ENCODE peak calls at places on chromosomes 12 and 14, in seven cellular contexts. C is activated CD4-positive, CD25-positive, alpha-beta regulatory T cell treated with anti-CD3 and anti-CD28 coated beads, Interleukin-2, amount 50 U/mL, for 72 hours; B is stimulated activated CD8-positive, alpha-beta memory T cell treated with anti-CD3 and anti-CD28 coated beads, Interleukin-15, amount 100 ng/mL, for 24 hours; I is SK-N-DZ; E is KG1; X is HTR-8/SVneo; F is CD4-positive, alpha-beta T cell. V is an unnamed sample.

GRCh38 chr14:63896278-63896720 is 43.5 kb downstream of the SYNE2 start:
- DNase-seq in I (no peak), X (peak), E (no peak), C (no peak), F (no peak), B (no peak), V (peak)

GRCh38 chr14:94686511-94687160 is 74.4 kb downstream of the SERPINA3 start:
- DNase-seq in E (no peak), C (no peak), F (no peak), X (no peak), B (no peak), I (no peak), V (no peak)

GRCh38 chr14:83779266-83779665 is 1750.7 kb upstream of the FLRT2 start:
- DNase-seq in F (no peak), E (no peak), I (no peak), C (no peak), B (no peak), X (peak), V (peak)

GRCh38 chr14:89143595-89143994 is 273.4 kb downstream of the FOXN3 start:
- DNase-seq in C (no peak), E (no peak), B (no peak), F (no peak), I (no peak), X (no peak), V (no peak)

GRCh38 chr14:94174622-94175402 is 690 bp downstream of the PPP4R4 start:
- DNase-seq in F (no peak), E (no peak), C (no peak), B (no peak), X (no peak), I (peak), V (no peak)

GRCh38 chr12:115872919-115873357 is 404.6 kb downstream of the MED13L start:
- DNase-seq in F (no peak), C (no peak), B (no peak), E (no peak), I (no peak), X (no peak), V (peak)

GRCh38 chr12:48696626-48697025 is 14.6 kb upstream of the KANSL2 start:
- DNase-seq in I (no peak), X (no peak), E (no peak), C (no peak), B (no peak), F (no peak), V (no peak)

GRCh38 chr14:74324945-74325361 is 22.2 kb upstream of the ABCD4 start:
- DNase-seq in C (no peak), F (no peak), B (no peak), E (no peak), X (peak), I (peak), V (peak)

GRCh38 chr12:16612647-16613046 is 6.7 kb upstream of the LMO3 start:
- DNase-seq in X (no peak), B (no peak), F (no peak), I (no peak), C (no peak), E (no peak), V (peak)

GRCh38 chr12:54018608-54018984 is 9.6 kb upstream of the HOXC6 start:
- DNase-seq in I (no peak), C (no peak), E (no peak), F (no peak), X (no peak), B (no peak), V (peak)

GRCh38 chr14:71403673-71404072 is 496.4 kb downstream of the PCNX1 start:
- DNase-seq in C (no peak), B (no peak), I (peak), E (no peak), X (peak), F (no peak), V (peak)

GRCh38 chr12:109178532-109178931 is 62.1 kb downstream of the ACACB start:
- DNase-seq in C (no peak), X (no peak), F (no peak), I (no peak), E (no peak), B (no peak), V (no peak)

GRCh38 chr14:64929003-64929337 is 13.6 kb downstream of the GPX2 start:
- DNase-seq in C (no peak), F (no peak), E (no peak), X (no peak), B (no peak), I (no peak), V (no peak)

GRCh38 chr14:76773188-76773885 is 12.1 kb downstream of the VASH1 start:
- DNase-seq in B (no peak), C (no peak), X (peak), I (no peak), E (no peak), F (no peak), V (peak)

GRCh38 chr14:34297786-34298520 is 164.1 kb downstream of the SPTSSA start:
- DNase-seq in C (no peak), B (no peak), X (no peak), I (no peak), F (no peak), E (no peak), V (peak)

GRCh38 chr14:27242874-27243273 is 645.0 kb upstream of the NOVA1 start:
- DNase-seq in F (no peak), C (no peak), I (no peak), E (no peak), B (no peak), X (no peak), V (no peak)

GRCh38 chr12:83335748-83336147 is 649.0 kb downstream of the TMTC2 start:
- DNase-seq in F (no peak), E (no peak), C (no peak), I (no peak), B (no peak), X (no peak), V (no peak)

GRCh38 chr14:72451081-72451972 is 442.6 kb downstream of the DPF3 start:
- DNase-seq in F (peak), X (no peak), C (peak), E (peak), I (no peak), B (no peak), V (peak)

GRCh38 chr12:31368666-31369361 is 42.9 kb upstream of the SINHCAF start:
- DNase-seq in C (no peak), I (peak), F (no peak), B (no peak), E (no peak), X (no peak), V (no peak)

GRCh38 chr14:68147331-68147730 is 327.8 kb downstream of the RAD51B start:
- DNase-seq in I (no peak), E (no peak), F (no peak), X (no peak), C (no peak), B (no peak), V (peak)

GRCh38 chr12:11576104-11576503 is 73.4 kb upstream of the ETV6 start:
- DNase-seq in F (no peak), I (no peak), E (no peak), B (no peak), X (no peak), C (no peak), V (peak)

GRCh38 chr14:89386214-89386886 is 30.7 kb downstream of the FOXN3 start:
- DNase-seq in E (no peak), B (no peak), F (no peak), I (no peak), X (no peak), C (no peak), V (peak)

GRCh38 chr12:127548123-127548553 is 718.8 kb upstream of the TMEM132C start:
- DNase-seq in E (no peak), I (no peak), B (no peak), C (no peak), X (no peak), F (no peak), V (peak)

GRCh38 chr12:28622416-28622815 is 432.2 kb downstream of the CCDC91 start:
- DNase-seq in F (no peak), E (no peak), I (no peak), C (no peak), X (no peak), B (no peak), V (peak)

GRCh38 chr12:119775246-119775895 is 101.7 kb downstream of the CIT start:
- DNase-seq in X (no peak), I (no peak), C (no peak), F (no peak), E (no peak), B (no peak), V (no peak)

GRCh38 chr12:33322519-33322918 is 117.1 kb downstream of the SYT10 start:
- DNase-seq in C (no peak), B (no peak), X (no peak), F (no peak), I (peak), E (no peak), V (no peak)

GRCh38 chr12:124279846-124280360 is 15.0 kb upstream of the RFLNA start:
- DNase-seq in X (no peak), F (no peak), C (no peak), I (no peak), B (no peak), E (no peak), V (no peak)

GRCh38 chr12:124392271-124392990 is 97.5 kb downstream of the RFLNA start:
- DNase-seq in X (no peak), I (peak), C (no peak), F (no peak), B (no peak), E (no peak), V (peak)

GRCh38 chr14:23047042-23047634 is 5.1 kb downstream of the PSMB11 start:
- DNase-seq in C (no peak), E (no peak), X (no peak), I (no peak), B (no peak), F (no peak), V (no peak)

GRCh38 chr14:75604979-75605825 is 26.8 kb downstream of the FLVCR2 start:
- DNase-seq in F (no peak), X (no peak), B (no peak), E (no peak), C (no peak), I (no peak), V (peak)

GRCh38 chr12:123075092-123075491 is 75.8 kb downstream of the PITPNM2 start:
- DNase-seq in E (no peak), X (no peak), I (no peak), B (no peak), F (no peak), C (no peak), V (no peak)